ENCODE peak calls at places on chromosomes 1 and 21, in nine cellular contexts. F, D, Y, I, R, U, M, V and W are unnamed samples.

GRCh38 chr1:36092798-36093185 is 4.1 kb downstream of the ADPRS start:
- DNase-seq in F (no peak), D (no peak), Y (no peak), I (no peak), R (no peak), U (no peak), M (no peak), V (no peak), W (no peak)

GRCh38 chr1:51421961-51422360 is 91.6 kb upstream of the TTC39A start:
- DNase-seq in F (no peak), D (no peak), Y (no peak), I (peak), R (peak), U (peak), M (peak), V (peak), W (no peak)

GRCh38 chr1:144101397-144102050 is 129.7 kb upstream of the FAM72C start:
- DNase-seq in F (no peak), D (peak), Y (peak), I (no peak), R (peak), U (no peak), M (no peak), V (peak), W (peak)

GRCh38 chr1:220363196-220363831 is 91.1 kb upstream of the RAB3GAP2 start:
- DNase-seq in F (no peak), D (no peak), Y (no peak), I (no peak), R (no peak), U (no peak), M (no peak), V (no peak), W (no peak)

GRCh38 chr1:22969224-22969829 is 3.3 kb downstream of the LACTBL1 start:
- DNase-seq in F (no peak), D (peak), Y (peak), I (no peak), R (no peak), U (no peak), M (peak), V (peak), W (no peak)

GRCh38 chr1:156994277-156994676 is 51.3 kb downstream of the ARHGEF11 start:
- DNase-seq in F (no peak), D (no peak), Y (no peak), I (no peak), R (no peak), U (no peak), M (no peak), V (no peak), W (no peak)

GRCh38 chr1:239308701-239309333 is 77.6 kb upstream of the CHRM3 start:
- DNase-seq in F (no peak), D (peak), Y (peak), I (peak), R (no peak), U (no peak), M (peak), V (peak), W (no peak)

GRCh38 chr1:6245086-6245868 is 1.3 kb downstream of the HES3 start:
- DNase-seq in F (no peak), D (peak), Y (peak), I (peak), R (peak), U (peak), M (peak), V (peak), W (peak)

GRCh38 chr21:44425895-44426662 is 29.2 kb upstream of the LRRC3 start:
- DNase-seq in F (no peak), D (no peak), Y (no peak), I (no peak), R (no peak), U (no peak), M (no peak), V (no peak), W (no peak)

GRCh38 chr1:108592030-108592759 is 32.3 kb downstream of the EEIG2 start:
- DNase-seq in F (no peak), D (no peak), Y (no peak), I (no peak), R (peak), U (peak), M (no peak), V (no peak), W (no peak)

GRCh38 chr1:154386643-154387352 is 18.3 kb upstream of the IL6R start:
- DNase-seq in F (no peak), D (peak), Y (no peak), I (no peak), R (peak), U (peak), M (no peak), V (no peak), W (peak)

GRCh38 chr21:42350271-42350885 is 416 bp downstream of the TFF2 start:
- DNase-seq in F (no peak), D (no peak), Y (no peak), I (no peak), R (no peak), U (no peak), M (no peak), V (no peak), W (no peak)

GRCh38 chr1:99407018-99407417 is 142.7 kb downstream of the PLPPR4 start:
- DNase-seq in F (no peak), D (no peak), Y (no peak), I (no peak), R (no peak), U (no peak), M (no peak), V (no peak), W (no peak)

GRCh38 chr1:53220962-53221286 is 490 bp upstream of the CZIB start:
- DNase-seq in F (no peak), D (no peak), Y (no peak), I (no peak), R (no peak), U (no peak), M (no peak), V (no peak), W (no peak)

GRCh38 chr1:90989990-90990389 is 31.8 kb downstream of the ZNF644 start:
- DNase-seq in F (no peak), D (no peak), Y (no peak), I (no peak), R (no peak), U (peak), M (no peak), V (no peak), W (no peak)

GRCh38 chr1:78677788-78678187 is 28.2 kb downstream of the IFI44 start:
- DNase-seq in F (no peak), D (no peak), Y (no peak), I (no peak), R (no peak), U (no peak), M (no peak), V (no peak), W (no peak)

GRCh38 chr1:156200062-156200461 is 6.2 kb downstream of the SLC25A44 start:
- DNase-seq in F (no peak), D (no peak), Y (no peak), I (no peak), R (no peak), U (no peak), M (no peak), V (no peak), W (no peak)

GRCh38 chr1:235108876-235109275 is 19.8 kb downstream of the TOMM20 start:
- DNase-seq in F (no peak), D (no peak), Y (no peak), I (no peak), R (no peak), U (no peak), M (no peak), V (no peak), W (no peak)

GRCh38 chr1:14332158-14332557 is 266.3 kb upstream of the KAZN start:
- DNase-seq in F (no peak), D (no peak), Y (no peak), I (no peak), R (no peak), U (no peak), M (no peak), V (no peak), W (no peak)

GRCh38 chr1:177947623-177948022 is 22.2 kb downstream of the SEC16B start:
- DNase-seq in F (no peak), D (no peak), Y (no peak), I (no peak), R (no peak), U (no peak), M (no peak), V (no peak), W (no peak)

GRCh38 chr1:24903011-24903461 is 27.0 kb downstream of the RUNX3 start:
- DNase-seq in F (no peak), D (no peak), Y (no peak), I (no peak), R (no peak), U (no peak), M (no peak), V (no peak), W (no peak)

DNA sequence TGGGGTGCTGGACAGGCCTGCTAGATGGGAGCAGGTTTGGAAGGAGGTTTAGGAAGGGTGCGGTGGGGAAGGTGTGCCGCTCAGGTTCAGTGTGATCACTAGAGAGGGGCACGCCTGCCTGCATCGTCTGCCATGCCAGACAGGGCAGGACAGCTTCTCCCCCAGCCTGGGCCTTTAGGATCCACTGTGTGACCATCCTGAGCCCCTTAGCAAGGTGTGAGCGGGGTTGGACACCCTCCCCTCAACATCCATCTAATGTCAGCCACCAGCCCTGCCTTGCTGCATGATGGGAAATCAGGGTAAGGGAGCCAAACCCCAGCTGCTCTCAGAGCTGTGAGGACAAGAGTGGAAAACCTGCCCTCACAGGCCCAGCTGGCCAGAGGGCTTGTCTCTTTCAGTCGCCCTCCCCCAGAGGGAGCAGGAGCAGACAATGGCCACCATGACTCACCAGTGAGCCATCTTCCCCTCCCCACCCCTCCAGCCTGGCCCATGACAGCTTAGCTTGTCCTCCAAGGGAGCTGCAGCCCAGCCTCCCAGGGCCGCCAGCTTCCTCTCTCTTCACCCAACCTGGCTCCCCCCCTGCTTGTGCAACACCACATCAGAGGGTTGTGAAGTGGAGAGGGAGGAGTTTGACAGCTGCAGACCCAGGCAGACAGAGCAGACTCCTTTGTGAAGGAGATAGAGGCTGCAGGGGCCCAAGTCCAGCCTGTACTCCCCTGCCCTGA is 37.0 kb downstream of the NUAK2 start:
- DNase-seq in F (peak), D (peak), Y (peak), I (peak), R (peak), U (peak), M (peak), V (peak), W (peak)
- H3K27ac ChIP-seq in F (peak), D (peak), Y (no peak), I (peak), R (peak), U (peak), M (peak), V (peak), W (peak)

GRCh38 chr1:212486591-212486963 is 53.9 kb downstream of the NENF start:
- DNase-seq in F (no peak), D (no peak), Y (no peak), I (no peak), R (no peak), U (no peak), M (no peak), V (no peak), W (no peak)
- H3K27ac ChIP-seq in F (no peak), D (no peak), Y (no peak), I (no peak), R (no peak), U (no peak), M (peak), V (peak), W (no peak)

GRCh38 chr21:26226724-26227123 is 56.2 kb upstream of the APP start:
- DNase-seq in F (no peak), D (no peak), Y (no peak), I (no peak), R (no peak), U (no peak), M (no peak), V (no peak), W (no peak)

GRCh38 chr21:26227146-26227545 is 56.6 kb upstream of the APP start:
- DNase-seq in F (no peak), D (no peak), Y (no peak), I (no peak), R (no peak), U (no peak), M (no peak), V (no peak), W (no peak)

DNA sequence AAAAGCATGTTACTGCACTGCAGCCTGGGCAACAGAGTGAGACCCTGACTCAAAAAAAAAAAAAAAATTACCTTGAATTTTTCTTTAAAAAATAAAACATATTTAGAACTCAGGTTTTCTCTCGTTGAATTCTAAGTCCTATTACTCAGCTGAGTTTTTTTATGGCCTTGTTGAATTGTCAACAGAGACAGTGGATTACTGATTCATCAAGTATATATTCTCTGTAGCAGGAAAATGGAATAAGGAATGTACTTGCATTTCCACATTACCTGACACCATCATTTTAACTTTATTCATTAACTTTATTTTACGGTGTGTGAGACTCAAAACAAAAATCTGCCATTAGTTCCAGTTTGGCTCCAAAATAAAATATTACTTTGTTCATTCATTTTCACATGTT is 53.8 kb upstream of the APP start:
- DNase-seq in F (no peak), D (no peak), Y (no peak), I (no peak), R (no peak), U (no peak), M (no peak), V (no peak), W (no peak)
- H3K27ac ChIP-seq in F (no peak), D (no peak), Y (no peak), I (no peak), R (no peak), U (no peak), M (no peak), V (no peak), W (no peak)

GRCh38 chr1:248873409-248873992 is 14.6 kb upstream of the ZNF692 start:
- DNase-seq in F (peak), D (peak), Y (peak), I (peak), R (peak), U (peak), M (peak), V (peak), W (peak)
- H3K27ac ChIP-seq in F (peak), D (peak), Y (peak), I (peak), R (peak), U (peak), M (peak), V (peak), W (peak)